ENCODE peak calls at places on chromosomes 13 and 19, in seven cellular contexts. Y, T, E, W, K, D and B are unnamed samples.

GRCh38 chr13:109790951-109791605 is 4.7 kb upstream of the IRS2 start:
- DNase-seq in Y (no peak), T (no peak), E (peak; percentile 41), W (no peak), K (peak; percentile 58), D (peak; percentile 48), B (no peak)

GRCh38 chr19:6765738-6766356 is 1.4 kb downstream of the SH2D3A start:
- DNase-seq in Y (no peak), T (no peak), E (no peak), W (no peak), K (peak; percentile 99), D (peak; percentile 93), B (no peak)

GRCh38 chr13:79392882-79393563 is 13.0 kb downstream of the RBM26 start:
- DNase-seq in Y (no peak), T (no peak), E (no peak), W (no peak), K (peak; percentile 58), D (peak; percentile 86), B (no peak)

GRCh38 chr19:6062961-6063575 is 47.2 kb downstream of the RFX2 start:
- DNase-seq in Y (no peak), T (no peak), E (no peak), W (no peak), K (no peak), D (no peak), B (no peak)

GRCh38 chr13:38872693-38873092 is 117.9 kb downstream of the STOML3 start:
- DNase-seq in Y (no peak), T (no peak), E (peak; percentile 25), W (no peak), K (peak; percentile 55), D (peak; percentile 52), B (no peak)

GRCh38 chr13:20118268-20119140 is 42.3 kb downstream of the GJA3 start:
- DNase-seq in Y (no peak), T (no peak), E (peak; percentile 10), W (no peak), K (peak; percentile 26), D (no peak), B (no peak)

GRCh38 chr19:10634881-10635463 is 9.6 kb downstream of the SLC44A2 start:
- DNase-seq in Y (no peak), T (no peak), E (no peak), W (no peak), K (no peak), D (no peak), B (no peak)

GRCh38 chr13:94711561-94712286 is 621 bp downstream of the SOX21 start:
- DNase-seq in Y (no peak), T (no peak), E (no peak), W (no peak), K (peak; percentile 27), D (no peak), B (no peak)

GRCh38 chr13:20177049-20177831 is 15.5 kb downstream of the GJB2 start:
- DNase-seq in Y (no peak), T (no peak), E (no peak), W (no peak), K (no peak), D (no peak), B (no peak)

GRCh38 chr13:79933389-79933788 is 407.5 kb downstream of the SPRY2 start:
- DNase-seq in Y (no peak), T (no peak), E (no peak), W (no peak), K (peak; percentile 17), D (peak; percentile 7), B (no peak)

GRCh38 chr13:32278456-32278855 is 36.7 kb downstream of the ZAR1L start:
- DNase-seq in Y (no peak), T (peak; percentile 50), E (no peak), W (no peak), K (no peak), D (peak; percentile 55), B (no peak)

GRCh38 chr19:45470147-45471081 is 2.6 kb downstream of the FOSB start:
- DNase-seq in Y (peak; percentile 46), T (no peak), E (peak; percentile 32), W (peak; percentile 48), K (peak; percentile 84), D (peak; percentile 70), B (peak; percentile 41)

GRCh38 chr13:30605052-30605451 is 12.7 kb upstream of the USPL1 start:
- DNase-seq in Y (no peak), T (no peak), E (no peak), W (no peak), K (no peak), D (no peak), B (no peak)

GRCh38 chr19:12952488-12953455 is 4.3 kb downstream of the GADD45GIP1 start:
- DNase-seq in Y (no peak), T (no peak), E (no peak), W (no peak), K (peak; percentile 60), D (peak; percentile 61), B (peak; percentile 40)

GRCh38 chr13:111034811-111035210 is 80.3 kb upstream of the ARHGEF7 start:
- DNase-seq in Y (no peak), T (peak; percentile 23), E (no peak), W (no peak), K (no peak), D (peak; percentile 23), B (no peak)

GRCh38 chr13:21736926-21737325 is 66.1 kb downstream of the FGF9 start:
- DNase-seq in Y (no peak), T (no peak), E (no peak), W (no peak), K (no peak), D (no peak), B (no peak)

GRCh38 chr13:111914241-111915103 is 152.5 kb upstream of the SOX1 start:
- DNase-seq in Y (no peak), T (no peak), E (no peak), W (no peak), K (no peak), D (no peak), B (no peak)

GRCh38 chr13:24052547-24052981 is 108.0 kb upstream of the SPATA13 start:
- DNase-seq in Y (no peak), T (no peak), E (no peak), W (no peak), K (no peak), D (no peak), B (no peak)

GRCh38 chr19:10289836-10290438 is at the start of gene ICAM5:
- DNase-seq in Y (no peak), T (no peak), E (no peak), W (no peak), K (peak; percentile 28), D (peak; percentile 27), B (no peak)

GRCh38 chr13:80164451-80164850 is 176.5 kb downstream of the SPRY2 start:
- DNase-seq in Y (no peak), T (no peak), E (no peak), W (no peak), K (no peak), D (no peak), B (no peak)

DNA sequence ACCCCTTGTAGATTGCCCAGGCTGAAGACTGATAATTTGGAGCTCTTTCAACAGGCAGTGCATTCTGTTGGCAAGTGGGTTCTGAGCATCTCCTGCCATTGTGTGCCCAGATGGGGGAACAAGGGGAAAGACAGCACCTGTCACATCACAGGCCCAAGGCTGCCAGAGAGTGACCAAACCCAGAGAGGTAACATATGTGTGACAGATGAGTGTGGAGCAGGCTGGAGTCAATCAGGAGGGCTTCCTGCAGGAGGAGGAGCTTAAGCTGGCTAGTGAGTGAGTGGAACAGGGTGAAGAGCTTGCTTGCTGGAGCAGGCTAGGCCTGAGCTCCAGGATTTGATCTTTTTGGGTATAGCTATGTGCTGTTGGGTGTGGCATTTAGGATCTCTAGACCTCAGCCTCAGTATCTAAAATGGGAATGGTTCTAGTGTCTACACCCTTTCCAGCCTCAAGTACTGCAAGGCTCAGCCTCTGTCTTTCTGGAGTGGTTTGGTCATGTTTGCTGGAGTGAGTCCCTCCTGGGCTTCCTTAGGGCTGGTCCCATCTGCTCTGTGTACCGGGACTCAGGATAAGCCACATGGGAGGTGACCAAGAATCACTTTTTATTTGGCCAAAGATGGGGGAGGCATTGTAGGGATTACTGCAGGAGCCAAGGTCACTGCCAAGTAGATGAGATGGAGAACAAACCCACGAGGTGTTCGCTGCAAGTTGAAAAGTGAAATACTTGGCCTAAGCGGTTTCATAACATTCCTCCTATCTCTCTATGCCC is 152.4 kb upstream of the TSHZ3 start:
- DNase-seq in Y (no peak), T (no peak), E (no peak), W (no peak), K (no peak), D (no peak), B (no peak)
- TF ChIP-seq CTCF in Y (no peak), T (no peak), E (no peak), W (no peak), K (no peak), D (no peak), B (no peak)

GRCh38 chr13:87712012-87712411 is 40.8 kb downstream of the SLITRK5 start:
- DNase-seq in Y (no peak), T (no peak), E (no peak), W (no peak), K (no peak), D (no peak), B (no peak)

DNA sequence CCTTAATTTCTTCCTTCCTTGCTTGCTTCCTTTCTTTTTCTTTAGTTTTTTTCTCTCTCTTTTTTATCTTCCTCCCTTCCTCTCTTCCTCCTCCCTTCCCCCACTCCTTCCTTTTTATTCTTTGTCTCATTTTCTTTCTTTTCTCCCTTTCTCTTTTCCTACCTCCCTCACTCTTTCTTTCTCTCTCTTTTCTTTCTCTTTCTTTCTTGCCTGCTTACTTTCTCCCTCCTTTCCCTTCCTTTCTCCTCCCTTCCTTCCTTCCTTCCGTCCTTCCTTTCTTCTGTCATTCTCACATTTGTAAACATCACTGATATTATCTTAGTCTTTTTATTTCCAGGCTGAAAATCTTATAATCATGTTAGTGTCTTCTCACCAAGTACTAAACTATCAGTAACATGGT is 38.8 kb downstream of the SLITRK5 start:
- DNase-seq in Y (no peak), T (no peak), E (no peak), W (no peak), K (no peak), D (no peak), B (no peak)
- TF ChIP-seq CTCF in Y (no peak), T (no peak), E (no peak), W (no peak), K (no peak), D (no peak), B (no peak)

DNA sequence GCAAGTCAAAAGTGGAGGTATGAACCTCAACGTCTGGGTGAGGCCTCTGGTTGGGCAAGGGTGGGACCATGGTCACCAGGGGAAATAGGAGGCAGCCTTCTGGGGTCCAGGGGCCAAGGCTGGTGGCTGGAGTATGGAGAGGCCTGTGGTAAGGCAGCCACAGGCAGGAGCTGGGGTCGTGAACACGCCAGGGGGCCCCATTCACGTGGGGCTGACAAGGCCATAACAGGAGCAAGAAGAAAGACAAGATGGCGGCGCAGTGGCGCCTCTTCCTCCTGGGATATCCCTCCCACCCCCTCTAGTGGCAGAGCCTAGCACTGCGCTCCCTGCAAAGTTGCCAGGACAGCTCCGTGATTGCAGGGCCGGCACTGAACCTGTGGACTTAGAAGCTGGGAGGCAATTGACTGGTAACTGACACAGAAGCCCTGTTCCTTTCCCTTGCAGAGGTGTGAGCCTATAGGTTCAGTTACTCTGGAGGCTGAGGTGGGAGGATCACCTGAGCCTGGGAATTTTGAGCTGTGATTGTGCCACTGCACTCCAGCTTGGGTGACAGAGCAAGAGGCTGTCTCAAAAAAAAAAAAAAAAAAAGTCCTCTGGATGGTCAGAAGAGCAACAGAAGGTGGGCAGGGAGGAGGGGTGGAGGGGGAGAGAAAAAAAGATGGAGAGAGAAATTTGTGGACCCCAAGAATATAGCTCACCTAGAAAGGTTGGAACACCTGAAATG is 19.7 kb upstream of the EDDM13 start:
- DNase-seq in Y (peak; percentile 35), T (peak; percentile 33), E (peak; percentile 25), W (peak; percentile 29), K (peak; percentile 73), D (peak; percentile 57), B (peak; percentile 22)
- TF ChIP-seq CTCF in Y (peak; percentile 39), T (peak; percentile 86), E (peak; percentile 46), W (peak; percentile 94), K (peak; percentile 90), D (peak; percentile 99), B (peak; percentile 84)

GRCh38 chr13:57557979-57558529 is 73.5 kb upstream of the PCDH17 start:
- DNase-seq in Y (no peak), T (no peak), E (no peak), W (no peak), K (peak; percentile 6), D (peak; percentile 25), B (no peak)
- TF ChIP-seq CTCF in Y (no peak), T (no peak), E (no peak), W (no peak), K (peak; percentile 32), D (peak; percentile 17), B (no peak)